ENCODE peak calls at places on chromosomes 1 and 21, in five cellular contexts. X is Kasumi-1; G is ELR; N is stimulated activated CD8-positive, alpha-beta memory T cell treated with anti-CD3 and anti-CD28 coated beads, Interleukin-7, amount 100 ng/mL, for 1 hour; M is activated CD8-positive, alpha-beta memory T cell treated with anti-CD3 and anti-CD28 coated beads, Interleukin-2, amount 50 U/mL, for 4 hours. K is an unnamed sample.

GRCh38 chr1:34306568-34306967 is 129.9 kb downstream of the C1orf94 start:
- DNase-seq in X (no peak), G (no peak), N (no peak), M (no peak), K (no peak)

GRCh38 chr1:12028248-12028647 is 8.9 kb downstream of the MIIP start:
- DNase-seq in X (no peak), G (no peak), N (no peak), M (no peak), K (no peak)

GRCh38 chr1:206455681-206456344 is 14.5 kb upstream of the IKBKE start:
- DNase-seq in X (no peak), G (no peak), N (no peak), M (no peak), K (no peak)

GRCh38 chr1:169509354-169509753 is 23.6 kb upstream of the SLC19A2 start:
- DNase-seq in X (no peak), G (peak; percentile 6), N (no peak), M (no peak), K (no peak)

GRCh38 chr1:1098656-1099425 is 17.0 kb downstream of the C1orf159 start:
- DNase-seq in X (no peak), G (no peak), N (no peak), M (peak; percentile 15), K (no peak)

GRCh38 chr21:45508607-45509565 is 33.4 kb downstream of the SLC19A1 start:
- DNase-seq in X (no peak), G (peak; percentile 25), N (no peak), M (peak; percentile 10), K (no peak)

GRCh38 chr1:6350416-6351088 is 43.0 kb downstream of the ACOT7 start:
- DNase-seq in X (no peak), G (no peak), N (no peak), M (no peak), K (no peak)

GRCh38 chr1:178283409-178283808 is 189.5 kb downstream of the RASAL2 start:
- DNase-seq in X (peak; percentile 57), G (no peak), N (no peak), M (no peak), K (no peak)

GRCh38 chr1:88503656-88504055 is 180.4 kb upstream of the PKN2 start:
- DNase-seq in X (no peak), G (no peak), N (no peak), M (no peak), K (no peak)

GRCh38 chr1:6958407-6958806 is 173.2 kb downstream of the CAMTA1 start:
- DNase-seq in X (no peak), G (no peak), N (no peak), M (no peak), K (no peak)

GRCh38 chr1:150609726-150610125 is 19.7 kb downstream of the ENSA start:
- DNase-seq in X (no peak), G (no peak), N (no peak), M (no peak), K (no peak)

GRCh38 chr1:227192163-227192562 is 126.1 kb downstream of the CDC42BPA start:
- DNase-seq in X (no peak), G (peak; percentile 89), N (no peak), M (no peak), K (peak; percentile 90)

GRCh38 chr1:234722904-234723588 is 113.1 kb upstream of the IRF2BP2 start:
- DNase-seq in X (peak; percentile 89), G (peak; percentile 94), N (peak; percentile 30), M (peak; percentile 72), K (peak; percentile 76)

GRCh38 chr1:74714429-74715362 is 18.2 kb downstream of the CRYZ start:
- DNase-seq in X (no peak), G (no peak), N (no peak), M (no peak), K (no peak)

GRCh38 chr1:2340086-2340917 is 51.1 kb downstream of the MORN1 start:
- DNase-seq in X (no peak), G (no peak), N (no peak), M (no peak), K (no peak)

GRCh38 chr1:21804536-21804935 is 7.5 kb upstream of the LDLRAD2 start:
- DNase-seq in X (no peak), G (no peak), N (no peak), M (no peak), K (no peak)

GRCh38 chr1:116033322-116033721 is 57.0 kb downstream of the SLC22A15 start:
- DNase-seq in X (no peak), G (no peak), N (no peak), M (no peak), K (no peak)

GRCh38 chr1:23594927-23595353 is 35.6 kb upstream of the ID3 start:
- DNase-seq in X (peak; percentile 69), G (no peak), N (no peak), M (no peak), K (no peak)

GRCh38 chr1:155123801-155124200 is 3.9 kb upstream of the EFNA1 start:
- DNase-seq in X (no peak), G (no peak), N (no peak), M (no peak), K (no peak)

K was measured in amniotic stem cell.